ENCODE peak calls at places on chromosomes 11 and 22, in ten cellular contexts. B is CD8-positive, alpha-beta T cell; P is NCI-H82; W is pulmonary artery endothelial cell; L is activated gamma-delta T cell treated with Interleukin-2 at 50 U/mL for 16 hours; Y is fibroblast of villous mesenchyme; A is left colon; T is stimulated activated CD4-positive, alpha-beta T cell treated with anti-CD3 and anti-CD28 coated beads, Interleukin-1b, Interleukin-23, amount 100 ng/mL, for 1 hour; Q is RWPE1; D is activated T-cell treated with anti-CD3 and anti-CD28 coated beads for 24 hours. G is an unnamed sample.

GRCh38 chr11:130912552-130912951 is 3.7 kb downstream of the SNX19 start:
- DNase-seq in B (no peak), P (no peak), W (no peak), L (no peak), Y (no peak), A (no peak), T (no peak), Q (no peak), D (no peak), G (no peak)

GRCh38 chr11:113274708-113275582 is 39.4 kb upstream of the TTC12 start:
- DNase-seq in B (no peak), P (peak; percentile 53), W (no peak), L (no peak), Y (peak; percentile 7), A (no peak), T (no peak), Q (peak; percentile 27), D (no peak), G (no peak)

GRCh38 chr11:7098235-7098832 is 9.5 kb downstream of the RBMXL2 start:
- DNase-seq in B (no peak), P (peak; percentile 78), W (peak; percentile 10), L (no peak), Y (peak; percentile 49), A (no peak), T (no peak), Q (peak; percentile 39), D (no peak), G (peak; percentile 39)

GRCh38 chr11:46710821-46711269 is 8.2 kb upstream of the F2 start:
- DNase-seq in B (no peak), P (no peak), W (no peak), L (no peak), Y (peak; percentile 94), A (no peak), T (no peak), Q (no peak), D (no peak), G (no peak)

GRCh38 chr11:108913204-108913603 is 248.3 kb downstream of the DDX10 start:
- DNase-seq in B (no peak), P (no peak), W (no peak), L (no peak), Y (no peak), A (no peak), T (no peak), Q (no peak), D (no peak), G (no peak)

GRCh38 chr22:47091241-47091691 is 328.8 kb downstream of the TBC1D22A start:
- DNase-seq in B (no peak), P (no peak), W (no peak), L (no peak), Y (peak; percentile 44), A (no peak), T (no peak), Q (no peak), D (no peak), G (no peak)

GRCh38 chr11:78920329-78920728 is 345.7 kb upstream of the NARS2 start:
- DNase-seq in B (no peak), P (no peak), W (no peak), L (no peak), Y (no peak), A (no peak), T (no peak), Q (no peak), D (no peak), G (no peak)

GRCh38 chr11:65551572-65552398 is 6.4 kb downstream of the LTBP3 start:
- DNase-seq in B (peak; percentile 62), P (peak; percentile 66), W (no peak), L (peak; percentile 64), Y (peak; percentile 41), A (peak; percentile 87), T (no peak), Q (no peak), D (no peak), G (no peak)